ENCODE peak calls at places on chromosome 9, in seven cellular contexts. I is bronchial epithelial cell, K is A549, J is H9, D is WTC11, Z is ascending aorta, H is uterus. X is an unnamed sample.

GRCh38 chr9:99135498-99135897 is 30.6 kb downstream of the TGFBR1 start:
- DNase-seq in I (no peak), K (no peak), J (no peak), D (no peak), Z (no peak), H (no peak), X (no peak)

GRCh38 chr9:109975574-109976327 is 195.8 kb downstream of the PALM2AKAP2 start:
- DNase-seq in I (no peak), K (no peak), J (no peak), D (no peak), Z (no peak), H (no peak), X (no peak)

GRCh38 chr9:75960561-75960960 is 70.1 kb downstream of the PCSK5 start:
- DNase-seq in I (no peak), K (no peak), J (no peak), D (no peak), Z (no peak), H (no peak), X (no peak)

GRCh38 chr9:131407717-131408195 is 13.9 kb downstream of the PRRC2B start:
- DNase-seq in I (peak; percentile 71), K (peak; percentile 45), J (peak; percentile 85), D (peak; percentile 67), Z (no peak), H (peak; percentile 50), X (no peak)

GRCh38 chr9:89874351-89875321 is 269.8 kb downstream of the GADD45G start:
- DNase-seq in I (peak; percentile 52), K (no peak), J (peak; percentile 21), D (no peak), Z (peak; percentile 61), H (peak; percentile 42), X (peak; percentile 23)

GRCh38 chr9:107749787-107750444 is 260.3 kb upstream of the KLF4 start:
- DNase-seq in I (peak; percentile 74), K (peak; percentile 80), J (peak; percentile 79), D (peak; percentile 69), Z (peak; percentile 96), H (peak; percentile 92), X (peak; percentile 72)

GRCh38 chr9:99121604-99122003 is 16.7 kb downstream of the TGFBR1 start:
- DNase-seq in I (peak; percentile 92), K (no peak), J (no peak), D (no peak), Z (no peak), H (no peak), X (no peak)

GRCh38 chr9:14923701-14924100 is 13.5 kb upstream of the FREM1 start:
- DNase-seq in I (no peak), K (no peak), J (no peak), D (no peak), Z (no peak), H (no peak), X (no peak)

GRCh38 chr9:106945727-106946690 is 83.0 kb downstream of the ZNF462 start:
- DNase-seq in I (peak; percentile 44), K (no peak), J (no peak), D (no peak), Z (no peak), H (no peak), X (no peak)

GRCh38 chr9:109604788-109605187 is 106.7 kb upstream of the PTPN3 start:
- DNase-seq in I (no peak), K (no peak), J (no peak), D (no peak), Z (no peak), H (no peak), X (no peak)

GRCh38 chr9:71780953-71781352 is 12.6 kb upstream of the CEMIP2 start:
- DNase-seq in I (no peak), K (no peak), J (no peak), D (no peak), Z (no peak), H (no peak), X (no peak)

GRCh38 chr9:89448821-89449220 is 49.1 kb downstream of the SEMA4D start:
- DNase-seq in I (no peak), K (no peak), J (no peak), D (no peak), Z (no peak), H (no peak), X (no peak)

GRCh38 chr9:14485366-14485765 is 171.4 kb upstream of the NFIB start:
- DNase-seq in I (peak; percentile 83), K (peak; percentile 2), J (no peak), D (no peak), Z (no peak), H (no peak), X (no peak)

GRCh38 chr9:130884111-130884531 is 12.5 kb downstream of the QRFP start:
- DNase-seq in I (no peak), K (no peak), J (no peak), D (no peak), Z (no peak), H (no peak), X (no peak)

GRCh38 chr9:109086221-109086620 is 33.5 kb downstream of the TMEM245 start:
- DNase-seq in I (peak; percentile 63), K (peak; percentile 27), J (no peak), D (no peak), Z (no peak), H (no peak), X (no peak)

GRCh38 chr9:121281614-121282291 is 13.8 kb downstream of the GSN start:
- DNase-seq in I (peak; percentile 97), K (peak; percentile 78), J (peak; percentile 72), D (no peak), Z (peak; percentile 92), H (peak; percentile 86), X (peak; percentile 93)

GRCh38 chr9:107484117-107484723 is 5.3 kb downstream of the KLF4 start:
- DNase-seq in I (peak; percentile 74), K (peak; percentile 84), J (no peak), D (peak; percentile 19), Z (no peak), H (no peak), X (no peak)

GRCh38 chr9:90251311-90251710 is 391.3 kb downstream of the DIRAS2 start:
- DNase-seq in I (peak; percentile 56), K (no peak), J (no peak), D (no peak), Z (no peak), H (no peak), X (no peak)

GRCh38 chr9:112793213-112793810 is 42.8 kb downstream of the SNX30 start:
- DNase-seq in I (peak; percentile 44), K (peak; percentile 69), J (peak; percentile 85), D (peak; percentile 87), Z (peak; percentile 72), H (peak; percentile 24), X (peak; percentile 72)

GRCh38 chr9:7452378-7452777 is 347.2 kb downstream of the DMAC1 start:
- DNase-seq in I (peak; percentile 91), K (no peak), J (no peak), D (no peak), Z (no peak), H (no peak), X (no peak)

DNA sequence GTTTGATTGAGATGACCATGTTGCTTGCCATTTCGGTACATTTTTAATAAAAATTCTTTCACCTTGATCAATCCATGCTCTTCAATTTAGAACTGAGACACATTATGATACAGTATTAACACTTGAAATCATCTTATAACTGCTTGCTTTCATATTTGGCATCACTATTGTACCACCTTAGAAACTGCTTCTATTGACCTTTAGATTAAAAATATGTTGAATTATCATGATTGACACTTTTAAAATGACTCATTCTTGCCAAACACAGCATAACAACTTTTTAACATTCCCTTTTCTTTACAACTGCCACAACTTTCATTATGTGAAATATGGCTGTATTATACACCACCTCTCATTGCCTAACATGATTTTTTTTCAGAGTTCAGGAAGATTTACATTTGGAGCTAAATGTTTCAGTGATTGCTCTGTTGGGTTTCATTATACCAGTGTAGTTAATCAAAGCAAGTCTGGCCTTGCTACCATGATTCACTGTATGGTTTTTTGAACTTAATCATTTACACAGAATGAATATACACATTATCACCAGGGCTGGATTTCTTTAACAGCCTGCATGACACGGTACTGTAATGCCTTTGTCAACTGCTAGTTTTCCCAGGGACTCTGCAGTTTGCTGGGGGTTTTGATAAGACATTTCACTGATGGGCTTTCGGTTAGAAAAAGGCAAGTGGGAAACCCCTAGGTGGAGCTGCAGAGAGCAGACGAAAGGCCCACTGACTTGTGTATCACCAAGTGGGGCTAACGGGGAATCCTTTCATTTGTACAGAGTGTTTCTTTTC is 93.6 kb upstream of the TLE4 start:
- DNase-seq in I (peak; percentile 97), K (peak; percentile 19), J (peak; percentile 60), D (peak; percentile 50), Z (no peak), H (no peak), X (no peak)
- TF ChIP-seq CTCF in I (peak; percentile 31), K (peak; percentile 8), J (peak; percentile 77), D (no peak), Z (peak; percentile 13), H (no peak), X (no peak)

GRCh38 chr9:134136997-134137302 is 1.1 kb downstream of the WDR5 start:
- DNase-seq in I (no peak), K (no peak), J (no peak), D (no peak), Z (no peak), H (no peak), X (no peak)
- TF ChIP-seq CTCF in I (no peak), K (no peak), J (no peak), D (no peak), Z (no peak), H (no peak), X (no peak)

GRCh38 chr9:36416870-36417269 is 16.8 kb upstream of the RNF38 start:
- DNase-seq in I (no peak), K (no peak), J (no peak), D (no peak), Z (no peak), H (no peak), X (no peak)

DNA sequence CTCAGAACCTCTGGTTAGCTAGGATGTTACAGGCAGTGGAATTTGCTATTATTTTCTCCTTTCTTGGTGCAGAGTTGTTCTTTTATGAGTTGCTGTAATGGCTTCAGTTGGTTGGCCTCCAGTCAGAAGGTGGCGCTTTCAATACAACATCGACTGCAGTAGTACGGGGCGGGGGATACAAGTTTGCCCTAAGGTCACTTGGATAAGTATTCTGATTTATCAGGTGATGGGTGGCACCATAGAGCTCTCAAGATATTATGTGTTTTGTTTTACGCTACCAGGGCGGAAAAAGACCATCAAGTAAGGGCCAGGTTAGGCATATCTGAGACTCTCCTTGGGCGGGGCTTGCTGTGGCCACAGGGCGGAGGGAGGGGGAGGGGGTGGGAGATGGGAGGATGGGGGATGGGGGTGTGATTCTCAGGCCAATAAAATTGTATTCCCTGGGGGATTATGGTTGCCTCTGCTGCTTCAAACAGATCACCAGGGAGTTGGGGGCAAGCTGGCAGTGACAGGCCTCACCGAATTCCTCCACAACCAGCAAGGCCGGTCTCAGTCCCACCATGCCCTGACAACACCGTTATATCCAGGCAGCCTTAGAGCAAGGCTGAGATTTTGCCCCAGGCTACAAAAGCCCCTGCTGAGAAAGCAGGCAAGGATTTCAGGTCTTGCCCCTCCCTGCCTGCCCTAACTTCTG is 15.9 kb upstream of the RNF38 start:
- DNase-seq in I (no peak), K (peak; percentile 25), J (peak; percentile 80), D (peak; percentile 45), Z (no peak), H (no peak), X (no peak)
- TF ChIP-seq CTCF in I (no peak), K (peak; percentile 7), J (peak; percentile 45), D (no peak), Z (no peak), H (no peak), X (no peak)

DNA sequence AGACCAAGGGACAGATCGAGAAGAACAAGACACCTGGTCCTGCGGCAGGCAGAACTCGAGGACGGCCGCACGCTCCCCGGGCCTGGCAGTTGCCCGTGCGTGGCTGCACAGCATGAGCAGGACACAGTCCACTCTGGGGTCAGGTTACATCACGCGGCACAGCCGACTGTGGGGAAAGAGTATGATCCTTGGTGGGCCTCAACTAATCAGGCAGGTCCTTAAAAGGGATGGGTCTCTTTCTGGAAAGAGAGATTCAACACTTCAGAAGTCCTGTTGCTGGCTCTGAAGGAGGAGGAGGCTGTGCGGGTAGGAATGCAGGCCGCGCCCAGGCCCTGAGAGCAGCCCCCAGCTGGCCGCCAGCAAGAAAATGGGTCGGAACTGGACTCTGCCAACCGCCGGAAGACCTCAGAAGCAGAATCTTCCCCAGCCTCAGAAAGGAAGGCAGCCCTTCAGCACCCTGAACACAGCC is 11.5 kb downstream of the UBAC1 start:
- DNase-seq in I (no peak), K (no peak), J (no peak), D (no peak), Z (no peak), H (no peak), X (no peak)
- TF ChIP-seq CTCF in I (no peak), K (no peak), J (no peak), D (no peak), Z (no peak), H (no peak), X (no peak)

X was measured in mucosa of descending colon.